ENCODE peak calls at places on chromosomes 1 and 21, in nine cellular contexts. V is K562, I is A549, W is HL-60, N is HCT116, Y is Panc1, M is SK-N-SH, B is GM23338, U is HepG2. L is an unnamed sample.

GRCh38 chr1:13901041-13901440 is 201.1 kb downstream of the PRDM2 start:
- DNase-seq in V (no peak), I (no peak), W (no peak), N (no peak), Y (no peak), M (no peak), B (no peak), U (no peak), L (no peak)

GRCh38 chr1:40625476-40626382 is 39.8 kb downstream of the RIMS3 start:
- DNase-seq in V (no peak), I (no peak), W (no peak), N (no peak), Y (no peak), M (no peak), B (no peak), U (no peak), L (no peak)

GRCh38 chr1:204041232-204041767 is 31.6 kb upstream of the SOX13 start:
- DNase-seq in V (no peak), I (no peak), W (no peak), N (no peak), Y (no peak), M (no peak), B (no peak), U (no peak), L (no peak)

GRCh38 chr1:175191654-175192053 is 922 bp downstream of the KIAA0040 start:
- DNase-seq in V (no peak), I (no peak), W (no peak), N (no peak), Y (no peak), M (no peak), B (peak), U (no peak), L (no peak)

GRCh38 chr1:216290074-216290473 is 133.2 kb downstream of the USH2A start:
- DNase-seq in V (no peak), I (no peak), W (no peak), N (no peak), Y (no peak), M (no peak), B (no peak), U (no peak), L (no peak)

GRCh38 chr1:32864375-32865019 is 6.2 kb downstream of the FNDC5 start:
- DNase-seq in V (no peak), I (no peak), W (no peak), N (no peak), Y (no peak), M (no peak), B (no peak), U (no peak), L (no peak)

GRCh38 chr1:101291562-101292035 is 54.8 kb downstream of the S1PR1 start:
- DNase-seq in V (no peak), I (no peak), W (peak), N (no peak), Y (no peak), M (no peak), B (no peak), U (peak), L (no peak)

GRCh38 chr1:45892068-45892785 is 88.8 kb downstream of the MAST2 start:
- DNase-seq in V (no peak), I (peak), W (no peak), N (peak), Y (peak), M (no peak), B (no peak), U (peak), L (no peak)

GRCh38 chr1:22104865-22105437 is 37.9 kb downstream of the WNT4 start:
- DNase-seq in V (no peak), I (no peak), W (no peak), N (no peak), Y (no peak), M (no peak), B (no peak), U (no peak), L (no peak)

GRCh38 chr1:168467452-168467851 is 76.3 kb downstream of the XCL2 start:
- DNase-seq in V (no peak), I (no peak), W (no peak), N (no peak), Y (no peak), M (no peak), B (no peak), U (no peak), L (peak)

GRCh38 chr1:215672482-215672881 is 105.4 kb downstream of the KCTD3 start:
- DNase-seq in V (no peak), I (no peak), W (no peak), N (no peak), Y (no peak), M (no peak), B (no peak), U (no peak), L (no peak)

GRCh38 chr1:15213333-15213732 is 33.7 kb upstream of the FHAD1 start:
- DNase-seq in V (no peak), I (no peak), W (no peak), N (no peak), Y (no peak), M (no peak), B (no peak), U (no peak), L (no peak)

GRCh38 chr1:37448691-37449417 is 25.5 kb upstream of the ZC3H12A start:
- DNase-seq in V (no peak), I (no peak), W (no peak), N (no peak), Y (no peak), M (no peak), B (no peak), U (no peak), L (no peak)
- TF ChIP-seq REST in V (no peak), I (no peak), W (no peak), N (no peak), Y (no peak), M (no peak), B (no peak), U (no peak), L (no peak)

GRCh38 chr21:43308511-43309283 is 118.2 kb downstream of the SIK1 start:
- DNase-seq in V (no peak), I (no peak), W (no peak), N (no peak), Y (no peak), M (no peak), B (no peak), U (no peak), L (no peak)
- TF ChIP-seq REST in V (no peak), I (no peak), W (no peak), N (no peak), Y (no peak), M (no peak), B (no peak), U (no peak), L (no peak)

GRCh38 chr21:25462517-25462971 is 144.7 kb downstream of the MRPL39 start:
- DNase-seq in V (no peak), I (no peak), W (no peak), N (no peak), Y (no peak), M (no peak), B (no peak), U (no peak), L (peak)

GRCh38 chr21:25464275-25464674 is 143.0 kb downstream of the MRPL39 start:
- DNase-seq in V (no peak), I (no peak), W (no peak), N (no peak), Y (no peak), M (no peak), B (no peak), U (no peak), L (no peak)

GRCh38 chr21:25467891-25468290 is 139.4 kb downstream of the MRPL39 start:
- DNase-seq in V (no peak), I (no peak), W (peak), N (no peak), Y (no peak), M (no peak), B (no peak), U (no peak), L (no peak)

GRCh38 chr21:25466470-25466869 is 140.8 kb downstream of the MRPL39 start:
- DNase-seq in V (no peak), I (no peak), W (no peak), N (no peak), Y (no peak), M (no peak), B (no peak), U (no peak), L (no peak)

DNA sequence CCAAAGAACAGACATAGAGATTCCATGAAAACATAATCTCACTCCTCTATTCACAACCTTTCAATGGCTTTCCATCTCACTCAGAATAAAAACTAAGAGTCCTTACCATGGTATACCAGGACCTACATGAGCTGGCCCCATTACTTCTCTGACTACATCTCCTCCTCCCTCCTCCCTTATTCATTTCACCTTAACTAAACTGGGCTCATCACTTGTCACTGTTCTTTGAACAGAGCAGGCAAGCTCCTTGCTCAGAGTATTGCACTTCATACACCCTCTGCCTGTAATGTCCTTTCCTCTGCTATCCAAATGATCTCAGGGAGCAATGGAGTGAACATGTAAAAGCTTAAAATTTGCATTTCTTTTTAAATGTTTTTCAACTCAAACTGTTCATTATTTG is 142.0 kb downstream of the MRPL39 start:
- DNase-seq in V (no peak), I (no peak), W (no peak), N (no peak), Y (no peak), M (no peak), B (no peak), U (no peak), L (no peak)
- TF ChIP-seq REST in V (no peak), I (no peak), W (no peak), N (no peak), Y (no peak), M (no peak), B (no peak), U (no peak), L (no peak)

DNA sequence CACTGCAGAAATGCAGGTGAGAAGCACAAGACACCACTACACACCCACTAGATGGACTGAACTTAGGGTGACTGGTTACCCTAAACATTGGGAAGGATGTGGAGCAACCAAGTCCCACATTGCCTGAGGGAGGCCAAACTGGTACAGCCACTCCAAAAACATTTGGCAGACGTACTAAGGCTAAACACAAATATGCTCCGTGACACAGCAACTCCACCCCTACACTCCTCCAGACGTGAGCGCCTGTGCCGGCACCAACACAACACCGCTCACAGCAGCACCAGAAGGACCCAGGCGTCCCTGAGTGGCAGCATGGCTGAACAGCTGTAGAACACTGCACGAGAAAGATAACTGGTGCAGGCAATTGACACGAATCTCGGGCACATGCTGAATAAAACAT is 14.7 kb downstream of the PTTG1IP start:
- DNase-seq in V (no peak), I (no peak), W (no peak), N (no peak), Y (no peak), M (no peak), B (no peak), U (no peak), L (no peak)
- TF ChIP-seq REST in V (no peak), I (no peak), W (no peak), N (no peak), Y (no peak), M (no peak), B (no peak), U (no peak), L (no peak)

GRCh38 chr1:17887646-17888395 is 132.7 kb downstream of the ACTL8 start:
- DNase-seq in V (no peak), I (no peak), W (no peak), N (no peak), Y (no peak), M (no peak), B (no peak), U (no peak), L (no peak)
- TF ChIP-seq REST in V (no peak), I (no peak), W (no peak), N (no peak), Y (no peak), M (no peak), B (no peak), U (no peak), L (no peak)

GRCh38 chr1:156150107-156151000 is 3.0 kb upstream of the SEMA4A start:
- DNase-seq in V (no peak), I (no peak), W (no peak), N (no peak), Y (no peak), M (peak), B (peak), U (no peak), L (no peak)
- TF ChIP-seq REST in V (no peak), I (no peak), W (no peak), N (no peak), Y (no peak), M (no peak), B (no peak), U (no peak), L (no peak)

GRCh38 chr1:205579711-205580110 is 52.1 kb downstream of the ELK4 start:
- DNase-seq in V (no peak), I (no peak), W (no peak), N (no peak), Y (no peak), M (no peak), B (no peak), U (no peak), L (no peak)
- TF ChIP-seq REST in V (no peak), I (no peak), W (no peak), N (no peak), Y (no peak), M (no peak), B (no peak), U (no peak), L (no peak)

GRCh38 chr1:183583466-183583865 is 6.8 kb downstream of the NCF2 start:
- DNase-seq in V (no peak), I (no peak), W (peak), N (no peak), Y (no peak), M (no peak), B (no peak), U (no peak), L (no peak)

GRCh38 chr1:183577897-183578470 is 12.3 kb downstream of the NCF2 start:
- DNase-seq in V (no peak), I (no peak), W (no peak), N (no peak), Y (no peak), M (no peak), B (no peak), U (no peak), L (no peak)

GRCh38 chr1:183582021-183582746 is 8.1 kb downstream of the NCF2 start:
- DNase-seq in V (no peak), I (no peak), W (no peak), N (no peak), Y (no peak), M (no peak), B (no peak), U (no peak), L (no peak)

GRCh38 chr1:183578846-183579245 is 11.4 kb downstream of the NCF2 start:
- DNase-seq in V (no peak), I (no peak), W (no peak), N (no peak), Y (no peak), M (no peak), B (no peak), U (no peak), L (no peak)

DNA sequence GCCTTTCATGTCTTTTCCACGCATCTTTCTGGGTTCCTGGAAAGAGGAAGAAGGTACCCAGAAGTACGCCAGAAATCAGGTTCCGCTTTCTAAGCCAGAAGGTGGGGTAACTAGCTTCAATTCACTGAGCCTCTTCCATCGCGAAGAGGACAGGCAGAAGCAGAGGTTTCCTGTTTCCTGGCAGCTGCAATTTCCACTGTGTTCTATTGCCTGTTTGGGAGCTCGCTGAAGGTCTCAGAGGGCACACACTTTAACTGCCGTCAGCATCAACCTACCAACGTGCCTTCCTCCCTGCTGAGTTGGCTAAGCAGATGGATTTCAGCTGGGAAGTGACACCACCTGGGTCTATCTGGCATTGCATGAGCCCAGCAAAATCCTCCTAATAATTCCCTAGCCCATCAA is 10.0 kb downstream of the NCF2 start:
- DNase-seq in V (peak), I (peak), W (peak), N (peak), Y (peak), M (no peak), B (peak), U (no peak), L (no peak)
- TF ChIP-seq REST in V (no peak), I (no peak), W (no peak), N (no peak), Y (no peak), M (no peak), B (no peak), U (no peak), L (no peak)

GRCh38 chr1:208061118-208061517 is 150.2 kb upstream of the CD34 start:
- DNase-seq in V (no peak), I (no peak), W (no peak), N (no peak), Y (no peak), M (no peak), B (no peak), U (no peak), L (no peak)
- TF ChIP-seq REST in V (no peak), I (no peak), W (no peak), N (no peak), Y (no peak), M (no peak), B (no peak), U (no peak), L (no peak)

DNA sequence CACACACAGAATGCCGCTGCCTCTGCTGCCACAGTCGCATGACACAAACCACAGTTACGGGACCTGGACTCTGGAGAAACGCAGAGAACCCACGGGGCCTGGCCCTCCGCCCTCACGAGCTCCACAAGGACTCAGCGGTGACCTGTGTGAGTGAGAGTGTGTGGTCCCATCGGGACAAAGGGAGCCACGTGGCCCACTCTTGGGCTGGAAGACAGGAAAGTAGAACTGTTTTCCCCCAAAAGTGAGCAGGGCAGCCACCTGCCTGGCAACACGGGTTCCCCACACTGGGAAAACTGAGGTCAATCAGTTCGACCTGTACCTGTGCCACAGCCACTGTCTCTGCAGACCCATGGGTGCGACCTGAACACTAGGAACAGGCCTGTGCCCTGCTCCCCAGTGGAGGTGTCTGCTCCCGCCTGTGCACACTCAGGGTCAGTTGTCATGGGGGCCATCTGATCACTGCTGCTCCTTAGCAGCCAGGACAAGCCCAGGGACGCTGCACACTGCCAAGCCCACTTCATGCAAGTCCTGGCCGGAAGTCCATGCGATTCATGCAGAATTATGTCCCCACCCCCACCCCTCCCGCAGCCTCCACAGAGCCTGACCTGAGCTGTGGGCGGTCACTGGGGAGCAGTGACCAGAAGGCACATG is 54.4 kb upstream of the ADARB1 start:
- DNase-seq in V (no peak), I (no peak), W (no peak), N (no peak), Y (no peak), M (no peak), B (no peak), U (no peak), L (no peak)
- TF ChIP-seq REST in V (no peak), I (no peak), W (no peak), N (no peak), Y (no peak), M (no peak), B (no peak), U (no peak), L (no peak)

L was measured in GM12878.